ENCODE peak calls at places on chromosomes 16 and 17, in five cellular contexts. One of them, this sample, is unnamed.
A peak's percentile ranks its signal among the peaks of the same experiment; 100 is the strongest.

GRCh38 chr16:81646561-81646960 is 132.5 kb upstream of the PLCG2 start:
- DNase-seq in pancreas: no peak
- DNase-seq in mucosa of descending colon: no peak
- DNase-seq in CD4-positive, alpha-beta T cell: no peak
- DNase-seq in spleen: no peak
- DNase-seq in this sample: no peak

GRCh38 chr17:28717578-28718316 is at the start of gene RAB34:
- DNase-seq in pancreas: peak; percentile 78
- DNase-seq in mucosa of descending colon: peak; percentile 70
- DNase-seq in CD4-positive, alpha-beta T cell: no peak
- DNase-seq in spleen: peak; percentile 89
- DNase-seq in this sample: no peak

GRCh38 chr17:21214777-21215541 is 998 bp upstream of the TMEM11 start:
- DNase-seq in pancreas: no peak
- DNase-seq in mucosa of descending colon: peak; percentile 42
- DNase-seq in CD4-positive, alpha-beta T cell: no peak
- DNase-seq in spleen: peak; percentile 84
- DNase-seq in this sample: no peak

GRCh38 chr17:20223808-20224328 is 214.7 kb downstream of the SPECC1 start:
- DNase-seq in pancreas: no peak
- DNase-seq in mucosa of descending colon: no peak
- DNase-seq in CD4-positive, alpha-beta T cell: no peak
- DNase-seq in spleen: no peak
- DNase-seq in this sample: peak; percentile 14

GRCh38 chr17:81566461-81567126 is 14.4 kb upstream of the FAAP100 start:
- DNase-seq in pancreas: peak; percentile 94
- DNase-seq in mucosa of descending colon: peak; percentile 74
- DNase-seq in CD4-positive, alpha-beta T cell: no peak
- DNase-seq in spleen: no peak
- DNase-seq in this sample: no peak

GRCh38 chr17:6536053-6536452 is 20.3 kb downstream of the PITPNM3 start:
- DNase-seq in pancreas: no peak
- DNase-seq in mucosa of descending colon: no peak
- DNase-seq in CD4-positive, alpha-beta T cell: no peak
- DNase-seq in spleen: no peak
- DNase-seq in this sample: no peak

GRCh38 chr17:29151567-29151966 is 28.6 kb downstream of the MYO18A start:
- DNase-seq in pancreas: no peak
- DNase-seq in mucosa of descending colon: no peak
- DNase-seq in CD4-positive, alpha-beta T cell: no peak
- DNase-seq in spleen: no peak
- DNase-seq in this sample: peak; percentile 61

GRCh38 chr16:27969574-27969973 is 93.9 kb downstream of the GSG1L start:
- DNase-seq in pancreas: no peak
- DNase-seq in mucosa of descending colon: no peak
- DNase-seq in CD4-positive, alpha-beta T cell: no peak
- DNase-seq in spleen: no peak
- DNase-seq in this sample: no peak

GRCh38 chr16:82476786-82477185 is 150.0 kb upstream of the CDH13 start:
- DNase-seq in pancreas: no peak
- DNase-seq in mucosa of descending colon: no peak
- DNase-seq in CD4-positive, alpha-beta T cell: no peak
- DNase-seq in spleen: no peak
- DNase-seq in this sample: no peak

GRCh38 chr16:53629151-53629550 is 74.5 kb downstream of the RPGRIP1L start:
- DNase-seq in pancreas: no peak
- DNase-seq in mucosa of descending colon: no peak
- DNase-seq in CD4-positive, alpha-beta T cell: no peak
- DNase-seq in spleen: no peak
- DNase-seq in this sample: no peak

GRCh38 chr17:31558748-31559646 is 167.5 kb downstream of the RAB11FIP4 start:
- DNase-seq in pancreas: peak; percentile 89
- DNase-seq in mucosa of descending colon: peak; percentile 88
- DNase-seq in CD4-positive, alpha-beta T cell: peak; percentile 47
- DNase-seq in spleen: peak; percentile 94
- DNase-seq in this sample: peak; percentile 84

GRCh38 chr16:57534881-57535658 is 1.3 kb downstream of the CCDC102A start:
- DNase-seq in pancreas: peak; percentile 81
- DNase-seq in mucosa of descending colon: no peak
- DNase-seq in CD4-positive, alpha-beta T cell: no peak
- DNase-seq in spleen: peak; percentile 75
- DNase-seq in this sample: no peak

GRCh38 chr16:27208081-27208692 is 4.9 kb downstream of the KDM8 start:
- DNase-seq in pancreas: no peak
- DNase-seq in mucosa of descending colon: no peak
- DNase-seq in CD4-positive, alpha-beta T cell: no peak
- DNase-seq in spleen: no peak
- DNase-seq in this sample: no peak

GRCh38 chr16:87185313-87185712 is 131.9 kb downstream of the C16orf95 start:
- DNase-seq in pancreas: no peak
- DNase-seq in mucosa of descending colon: no peak
- DNase-seq in CD4-positive, alpha-beta T cell: no peak
- DNase-seq in spleen: no peak
- DNase-seq in this sample: no peak

GRCh38 chr17:12867726-12868125 is 78.4 kb downstream of the ARHGAP44 start:
- DNase-seq in pancreas: no peak
- DNase-seq in mucosa of descending colon: no peak
- DNase-seq in CD4-positive, alpha-beta T cell: no peak
- DNase-seq in spleen: no peak
- DNase-seq in this sample: no peak

GRCh38 chr17:19304209-19304608 is 58.3 kb downstream of the B9D1 start:
- DNase-seq in pancreas: no peak
- DNase-seq in mucosa of descending colon: peak; percentile 60
- DNase-seq in CD4-positive, alpha-beta T cell: no peak
- DNase-seq in spleen: peak; percentile 89
- DNase-seq in this sample: no peak

GRCh38 chr16:10688726-10689125 is 6.0 kb downstream of the TEKT5 start:
- DNase-seq in pancreas: no peak
- DNase-seq in mucosa of descending colon: no peak
- DNase-seq in CD4-positive, alpha-beta T cell: no peak
- DNase-seq in spleen: no peak
- DNase-seq in this sample: no peak

GRCh38 chr16:80993293-80993691 is 13.4 kb downstream of the CMC2 start:
- DNase-seq in pancreas: no peak
- DNase-seq in mucosa of descending colon: no peak
- DNase-seq in CD4-positive, alpha-beta T cell: no peak
- DNase-seq in spleen: no peak
- DNase-seq in this sample: peak; percentile 81

GRCh38 chr17:50479522-50480141 is 972 bp downstream of the RSAD1 start:
- DNase-seq in pancreas: peak; percentile 91
- DNase-seq in mucosa of descending colon: peak; percentile 85
- DNase-seq in CD4-positive, alpha-beta T cell: peak; percentile 51
- DNase-seq in spleen: peak; percentile 92
- DNase-seq in this sample: peak; percentile 96

GRCh38 chr17:60326702-60327101 is 65.2 kb downstream of the USP32 start:
- DNase-seq in pancreas: no peak
- DNase-seq in mucosa of descending colon: no peak
- DNase-seq in CD4-positive, alpha-beta T cell: no peak
- DNase-seq in spleen: no peak
- DNase-seq in this sample: no peak

GRCh38 chr16:4426722-4427372 is 1.2 kb downstream of the DNAJA3 start:
- DNase-seq in pancreas: peak; percentile 13
- DNase-seq in mucosa of descending colon: no peak
- DNase-seq in CD4-positive, alpha-beta T cell: no peak
- DNase-seq in spleen: no peak
- DNase-seq in this sample: no peak

GRCh38 chr16:65377131-65377649 is 255.3 kb upstream of the CDH11 start:
- DNase-seq in pancreas: no peak
- DNase-seq in mucosa of descending colon: no peak
- DNase-seq in CD4-positive, alpha-beta T cell: no peak
- DNase-seq in spleen: no peak
- DNase-seq in this sample: no peak

GRCh38 chr16:69927056-69927757 is 23.9 kb upstream of the CLEC18A start:
- DNase-seq in pancreas: peak; percentile 59
- DNase-seq in mucosa of descending colon: no peak
- DNase-seq in CD4-positive, alpha-beta T cell: no peak
- DNase-seq in spleen: no peak
- DNase-seq in this sample: no peak

GRCh38 chr16:57805176-57805575 is 2.9 kb upstream of the KIFC3 start:
- DNase-seq in pancreas: peak; percentile 21
- DNase-seq in mucosa of descending colon: no peak
- DNase-seq in CD4-positive, alpha-beta T cell: no peak
- DNase-seq in spleen: no peak
- DNase-seq in this sample: no peak

GRCh38 chr16:72848759-72849664 is 198.9 kb downstream of the ZFHX3 start:
- DNase-seq in pancreas: peak; percentile 97
- DNase-seq in mucosa of descending colon: peak; percentile 86
- DNase-seq in CD4-positive, alpha-beta T cell: no peak
- DNase-seq in spleen: no peak
- DNase-seq in this sample: no peak

GRCh38 chr17:35942588-35943186 is 826 bp downstream of the LYZL6 start:
- DNase-seq in pancreas: no peak
- DNase-seq in mucosa of descending colon: no peak
- DNase-seq in CD4-positive, alpha-beta T cell: no peak
- DNase-seq in spleen: no peak
- DNase-seq in this sample: no peak

GRCh38 chr17:39178516-39178915 is 12.6 kb upstream of the ARL5C start:
- DNase-seq in pancreas: no peak
- DNase-seq in mucosa of descending colon: no peak
- DNase-seq in CD4-positive, alpha-beta T cell: no peak
- DNase-seq in spleen: no peak
- DNase-seq in this sample: no peak

GRCh38 chr17:81831957-81832607 is 1.0 kb downstream of the MCRIP1 start:
- DNase-seq in pancreas: peak; percentile 61
- DNase-seq in mucosa of descending colon: no peak
- DNase-seq in CD4-positive, alpha-beta T cell: peak; percentile 15
- DNase-seq in spleen: peak; percentile 83
- DNase-seq in this sample: no peak

GRCh38 chr17:76368545-76368944 is 14.8 kb upstream of the PRPSAP1 start:
- DNase-seq in pancreas: no peak
- DNase-seq in mucosa of descending colon: no peak
- DNase-seq in CD4-positive, alpha-beta T cell: no peak
- DNase-seq in spleen: no peak
- DNase-seq in this sample: no peak

GRCh38 chr16:2325181-2325580 is 15.3 kb downstream of the ABCA3 start:
- DNase-seq in pancreas: no peak
- DNase-seq in mucosa of descending colon: no peak
- DNase-seq in CD4-positive, alpha-beta T cell: no peak
- DNase-seq in spleen: no peak
- DNase-seq in this sample: no peak

GRCh38 chr17:46043606-46044005 is 44.6 kb downstream of the STH start:
- DNase-seq in pancreas: no peak
- DNase-seq in mucosa of descending colon: no peak
- DNase-seq in CD4-positive, alpha-beta T cell: no peak
- DNase-seq in spleen: no peak
- DNase-seq in this sample: no peak

GRCh38 chr16:75244225-75244792 is 7.1 kb downstream of the BCAR1 start:
- DNase-seq in pancreas: peak; percentile 70
- DNase-seq in mucosa of descending colon: peak; percentile 64
- DNase-seq in CD4-positive, alpha-beta T cell: no peak
- DNase-seq in spleen: no peak
- DNase-seq in this sample: no peak

GRCh38 chr16:23356941-23357340 is 54.8 kb downstream of the SCNN1B start:
- DNase-seq in pancreas: no peak
- DNase-seq in mucosa of descending colon: peak; percentile 17
- DNase-seq in CD4-positive, alpha-beta T cell: no peak
- DNase-seq in spleen: peak; percentile 53
- DNase-seq in this sample: no peak
- H3K9me3 ChIP-seq in pancreas: no peaks in the 10 kb centered on the region
- H3K9me3 ChIP-seq in mucosa of descending colon: no peaks in the 10 kb centered on the region
- H3K9me3 ChIP-seq in CD4-positive, alpha-beta T cell: no peaks in the 10 kb centered on the region
- H3K9me3 ChIP-seq in spleen: no peaks in the 10 kb centered on the region
- H3K9me3 ChIP-seq in this sample: no peaks in the 10 kb centered on the region

GRCh38 chr16:31767267-31767666 is 106.3 kb upstream of the ZNF267 start:
- DNase-seq in pancreas: no peak
- DNase-seq in mucosa of descending colon: no peak
- DNase-seq in CD4-positive, alpha-beta T cell: no peak
- DNase-seq in spleen: no peak
- DNase-seq in this sample: no peak

DNA sequence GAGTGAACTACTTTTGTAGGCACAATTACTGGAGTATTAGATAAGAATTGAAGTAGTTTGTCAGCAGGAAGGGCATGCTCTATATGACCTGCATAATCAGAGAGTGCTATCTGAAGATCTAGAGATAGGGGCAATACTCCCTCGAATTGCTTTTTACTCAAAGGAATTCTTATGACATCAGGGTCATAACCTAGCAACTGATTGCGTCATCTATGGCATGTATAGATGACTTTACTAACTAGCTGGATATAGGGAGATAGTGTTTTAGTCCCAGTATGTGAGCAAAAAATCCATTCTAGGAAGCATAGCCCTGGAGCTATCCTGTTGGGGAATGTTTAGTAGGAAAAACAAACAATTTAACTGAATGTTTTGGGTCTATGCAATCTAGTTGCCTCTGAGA is 109.5 kb upstream of the ZNF267 start:
- DNase-seq in pancreas: no peak
- DNase-seq in mucosa of descending colon: no peak
- DNase-seq in CD4-positive, alpha-beta T cell: no peak
- DNase-seq in spleen: no peak
- DNase-seq in this sample: no peak
- H3K9me3 ChIP-seq in pancreas: peaks cover 11% of the 10 kb centered on the region
- H3K9me3 ChIP-seq in mucosa of descending colon: peaks cover 89% of the 10 kb centered on the region
- H3K9me3 ChIP-seq in CD4-positive, alpha-beta T cell: peaks cover 78% of the 10 kb centered on the region
- H3K9me3 ChIP-seq in spleen: peaks cover 92% of the 10 kb centered on the region
- H3K9me3 ChIP-seq in this sample: peaks cover 8% of the 10 kb centered on the region

GRCh38 chr17:27081002-27081638 is 212.8 kb upstream of the WSB1 start:
- DNase-seq in pancreas: no peak
- DNase-seq in mucosa of descending colon: no peak
- DNase-seq in CD4-positive, alpha-beta T cell: no peak
- DNase-seq in spleen: no peak
- DNase-seq in this sample: no peak

GRCh38 chr17:27082023-27082774 is 211.7 kb upstream of the WSB1 start:
- DNase-seq in pancreas: no peak
- DNase-seq in mucosa of descending colon: no peak
- DNase-seq in CD4-positive, alpha-beta T cell: no peak
- DNase-seq in spleen: no peak
- DNase-seq in this sample: no peak

GRCh38 chr17:27078296-27078695 is 215.6 kb upstream of the WSB1 start:
- DNase-seq in pancreas: no peak
- DNase-seq in mucosa of descending colon: no peak
- DNase-seq in CD4-positive, alpha-beta T cell: no peak
- DNase-seq in spleen: no peak
- DNase-seq in this sample: no peak

GRCh38 chr17:27076814-27077213 is 217.1 kb upstream of the WSB1 start:
- DNase-seq in pancreas: no peak
- DNase-seq in mucosa of descending colon: no peak
- DNase-seq in CD4-positive, alpha-beta T cell: no peak
- DNase-seq in spleen: no peak
- DNase-seq in this sample: no peak

DNA sequence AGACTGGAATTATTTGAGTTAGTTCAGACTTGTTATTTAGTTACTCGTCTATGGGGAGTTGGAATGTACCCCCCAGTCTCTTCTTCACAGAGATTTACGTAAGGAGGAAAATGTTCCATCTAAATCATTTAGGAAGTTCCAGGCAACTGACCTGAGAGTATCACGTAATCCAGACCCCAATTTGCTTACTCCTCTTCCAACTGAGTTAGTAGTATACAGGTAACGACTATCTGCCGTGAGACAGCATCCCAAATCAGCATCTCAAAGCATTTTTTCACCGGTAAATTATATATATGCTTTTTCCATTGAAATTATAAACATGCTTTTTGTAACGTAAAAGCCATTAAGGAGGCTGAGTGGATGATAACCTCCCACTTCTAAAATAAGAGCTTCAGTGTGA is 214.3 kb upstream of the WSB1 start:
- DNase-seq in pancreas: no peak
- DNase-seq in mucosa of descending colon: no peak
- DNase-seq in CD4-positive, alpha-beta T cell: no peak
- DNase-seq in spleen: no peak
- DNase-seq in this sample: no peak
- H3K9me3 ChIP-seq in pancreas: no peaks in the 10 kb centered on the region
- H3K9me3 ChIP-seq in mucosa of descending colon: peaks cover 8% of the 10 kb centered on the region
- H3K9me3 ChIP-seq in CD4-positive, alpha-beta T cell: no peaks in the 10 kb centered on the region
- H3K9me3 ChIP-seq in spleen: no peaks in the 10 kb centered on the region
- H3K9me3 ChIP-seq in this sample: no peaks in the 10 kb centered on the region

GRCh38 chr17:78977992-78978973 is 1.4 kb downstream of the LGALS3BP start:
- DNase-seq in pancreas: peak; percentile 78
- DNase-seq in mucosa of descending colon: peak; percentile 69
- DNase-seq in CD4-positive, alpha-beta T cell: no peak
- DNase-seq in spleen: no peak
- DNase-seq in this sample: no peak
- H3K9me3 ChIP-seq in pancreas: no peaks in the 10 kb centered on the region
- H3K9me3 ChIP-seq in mucosa of descending colon: no peaks in the 10 kb centered on the region
- H3K9me3 ChIP-seq in CD4-positive, alpha-beta T cell: no peaks in the 10 kb centered on the region
- H3K9me3 ChIP-seq in spleen: no peaks in the 10 kb centered on the region
- H3K9me3 ChIP-seq in this sample: no peaks in the 10 kb centered on the region

This sample was measured in Caco-2.